ENCODE peak calls at places on chromosomes 1 and 21, in four cellular contexts. One of them, this sample, is unnamed.

GRCh38 chr1:36805979-36806640 is 228.2 kb downstream of the GRIK3 start:
- DNase-seq in left lung: no peak
- DNase-seq in pancreas: no peak
- DNase-seq in PC-3: no peak
- DNase-seq in this sample: no peak

GRCh38 chr1:245105815-245106410 is 48.9 kb upstream of the KIF26B start:
- DNase-seq in left lung: no peak
- DNase-seq in pancreas: no peak
- DNase-seq in PC-3: peak; percentile 26
- DNase-seq in this sample: peak; percentile 25

GRCh38 chr21:29508311-29508710 is 209.6 kb downstream of the BACH1 start:
- DNase-seq in left lung: no peak
- DNase-seq in pancreas: no peak
- DNase-seq in PC-3: no peak
- DNase-seq in this sample: no peak

GRCh38 chr1:222820159-222820732 is 5.4 kb downstream of the DISP1 start:
- DNase-seq in left lung: no peak
- DNase-seq in pancreas: no peak
- DNase-seq in PC-3: no peak
- DNase-seq in this sample: peak; percentile 62

GRCh38 chr1:1924849-1925248 is 5.8 kb upstream of the TMEM52 start:
- DNase-seq in left lung: no peak
- DNase-seq in pancreas: no peak
- DNase-seq in PC-3: no peak
- DNase-seq in this sample: no peak

GRCh38 chr21:33419538-33420123 is 16.4 kb downstream of the IFNGR2 start:
- DNase-seq in left lung: no peak
- DNase-seq in pancreas: no peak
- DNase-seq in PC-3: peak; percentile 73
- DNase-seq in this sample: peak; percentile 96

GRCh38 chr1:56073614-56074356 is 505.6 kb downstream of the PLPP3 start:
- DNase-seq in left lung: no peak
- DNase-seq in pancreas: no peak
- DNase-seq in PC-3: no peak
- DNase-seq in this sample: peak; percentile 95

GRCh38 chr21:34988139-34988538 is 61.0 kb downstream of the RUNX1 start:
- DNase-seq in left lung: no peak
- DNase-seq in pancreas: no peak
- DNase-seq in PC-3: no peak
- DNase-seq in this sample: no peak

GRCh38 chr1:233543338-233544255 is 70.3 kb upstream of the KCNK1 start:
- DNase-seq in left lung: no peak
- DNase-seq in pancreas: no peak
- DNase-seq in PC-3: peak; percentile 98
- DNase-seq in this sample: peak; percentile 98

GRCh38 chr1:10104844-10105243 is 72.1 kb downstream of the UBE4B start:
- DNase-seq in left lung: no peak
- DNase-seq in pancreas: no peak
- DNase-seq in PC-3: no peak
- DNase-seq in this sample: no peak

GRCh38 chr21:35316933-35317332 is 267.8 kb upstream of the RUNX1 start:
- DNase-seq in left lung: no peak
- DNase-seq in pancreas: no peak
- DNase-seq in PC-3: no peak
- DNase-seq in this sample: no peak

GRCh38 chr1:52867060-52867845 is 24.7 kb downstream of the ZYG11A start:
- DNase-seq in left lung: no peak
- DNase-seq in pancreas: no peak
- DNase-seq in PC-3: peak; percentile 8
- DNase-seq in this sample: no peak

GRCh38 chr1:162213281-162213909 is 143.9 kb downstream of the NOS1AP start:
- DNase-seq in left lung: peak; percentile 64
- DNase-seq in pancreas: peak; percentile 74
- DNase-seq in PC-3: peak; percentile 94
- DNase-seq in this sample: peak; percentile 10

GRCh38 chr1:184753608-184754478 is 815 bp downstream of the EDEM3 start:
- DNase-seq in left lung: peak; percentile 89
- DNase-seq in pancreas: peak; percentile 77
- DNase-seq in PC-3: peak; percentile 1
- DNase-seq in this sample: peak; percentile 26

GRCh38 chr21:42796327-42797062 is 82.8 kb downstream of the WDR4 start:
- DNase-seq in left lung: no peak
- DNase-seq in pancreas: no peak
- DNase-seq in PC-3: no peak
- DNase-seq in this sample: no peak

GRCh38 chr21:28828981-28829380 is 163.7 kb downstream of the LTN1 start:
- DNase-seq in left lung: no peak
- DNase-seq in pancreas: no peak
- DNase-seq in PC-3: no peak
- DNase-seq in this sample: no peak

GRCh38 chr1:241591317-241591716 is 48.9 kb downstream of the CHML start:
- DNase-seq in left lung: no peak
- DNase-seq in pancreas: no peak
- DNase-seq in PC-3: peak; percentile 99
- DNase-seq in this sample: peak; percentile 19

GRCh38 chr1:227883641-227884301 is 64.0 kb downstream of the WNT9A start:
- DNase-seq in left lung: peak; percentile 53
- DNase-seq in pancreas: no peak
- DNase-seq in PC-3: no peak
- DNase-seq in this sample: no peak

GRCh38 chr1:167175901-167176300 is 44.8 kb upstream of the POU2F1 start:
- DNase-seq in left lung: no peak
- DNase-seq in pancreas: no peak
- DNase-seq in PC-3: peak; percentile 49
- DNase-seq in this sample: peak; percentile 30

GRCh38 chr1:24021403-24022266 is 41.5 kb upstream of the SRSF10 start:
- DNase-seq in left lung: no peak
- DNase-seq in pancreas: no peak
- DNase-seq in PC-3: no peak
- DNase-seq in this sample: no peak

GRCh38 chr1:225746361-225747179 is 31.1 kb upstream of the SRP9 start:
- DNase-seq in left lung: no peak
- DNase-seq in pancreas: peak; percentile 77
- DNase-seq in PC-3: peak; percentile 95
- DNase-seq in this sample: peak; percentile 93

GRCh38 chr1:109502368-109502851 is 7.1 kb downstream of the AMIGO1 start:
- DNase-seq in left lung: no peak
- DNase-seq in pancreas: no peak
- DNase-seq in PC-3: no peak
- DNase-seq in this sample: no peak

DNA sequence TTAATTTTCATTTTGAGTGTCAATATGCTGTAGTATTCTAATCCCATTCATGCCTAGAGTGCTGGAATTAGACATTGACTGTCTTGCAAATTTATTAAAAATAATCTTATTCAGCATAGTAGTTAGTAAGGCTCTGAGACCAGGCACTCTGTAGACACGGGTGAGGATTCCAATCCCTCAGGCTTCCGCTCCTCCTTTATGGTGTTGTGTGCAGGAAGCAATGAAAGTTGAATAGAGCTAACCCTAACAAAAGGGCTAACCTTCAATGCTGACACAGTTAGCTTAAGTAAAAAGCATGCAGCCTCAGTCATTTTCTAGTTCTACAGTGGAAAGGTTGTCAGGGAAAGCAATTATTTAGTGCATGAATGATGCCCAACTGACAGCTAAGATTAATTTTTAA is 199.6 kb upstream of the SGIP1 start:
- DNase-seq in left lung: no peak
- DNase-seq in pancreas: no peak
- DNase-seq in PC-3: no peak
- DNase-seq in this sample: no peak
- H3K4me3 ChIP-seq in left lung: peak overlapping the region; percentile 5
- H3K4me3 ChIP-seq in pancreas: no peak overlapping the region
- H3K4me3 ChIP-seq in PC-3: no peak overlapping the region
- H3K4me3 ChIP-seq in this sample: no peak overlapping the region

DNA sequence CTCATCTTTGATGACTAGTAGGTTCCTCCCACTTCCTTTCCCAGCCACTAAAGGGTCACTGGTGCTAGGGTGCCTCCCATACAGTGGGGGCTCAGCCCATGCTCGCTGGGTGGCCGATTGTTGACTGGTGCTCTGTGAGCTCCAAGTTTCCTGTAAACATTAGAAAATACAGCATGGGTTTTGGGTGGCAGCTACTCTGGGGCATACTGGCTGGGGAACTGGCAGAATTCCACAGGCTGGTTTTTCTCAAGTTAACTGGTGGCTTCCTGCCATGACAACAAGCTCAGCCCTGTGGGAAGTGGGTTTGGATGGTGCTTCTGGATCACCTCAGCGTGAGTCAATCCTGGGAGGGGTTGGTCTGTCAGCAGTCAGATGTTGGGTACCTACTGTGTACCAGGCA is 28.7 kb upstream of the CRNN start:
- DNase-seq in left lung: no peak
- DNase-seq in pancreas: no peak
- DNase-seq in PC-3: peak; percentile 59
- DNase-seq in this sample: peak; percentile 36
- H3K4me3 ChIP-seq in left lung: no peak overlapping the region
- H3K4me3 ChIP-seq in pancreas: no peak overlapping the region
- H3K4me3 ChIP-seq in PC-3: no peak overlapping the region
- H3K4me3 ChIP-seq in this sample: no peak overlapping the region

GRCh38 chr1:16213013-16213412 is 561 bp upstream of the ARHGEF19 start:
- DNase-seq in left lung: peak; percentile 16
- DNase-seq in pancreas: no peak
- DNase-seq in PC-3: no peak
- DNase-seq in this sample: no peak

GRCh38 chr1:16218014-16218673 is 5.7 kb upstream of the ARHGEF19 start:
- DNase-seq in left lung: peak; percentile 79
- DNase-seq in pancreas: no peak
- DNase-seq in PC-3: no peak
- DNase-seq in this sample: no peak

GRCh38 chr1:16218674-16219071 is 6.2 kb upstream of the ARHGEF19 start:
- DNase-seq in left lung: no peak
- DNase-seq in pancreas: no peak
- DNase-seq in PC-3: no peak
- DNase-seq in this sample: no peak

GRCh38 chr1:16217061-16217785 is 4.8 kb upstream of the ARHGEF19 start:
- DNase-seq in left lung: peak; percentile 100
- DNase-seq in pancreas: peak; percentile 98
- DNase-seq in PC-3: peak; percentile 97
- DNase-seq in this sample: peak; percentile 94

GRCh38 chr1:16215882-16216753 is 3.7 kb upstream of the ARHGEF19 start:
- DNase-seq in left lung: peak; percentile 88
- DNase-seq in pancreas: peak; percentile 80
- DNase-seq in PC-3: peak; percentile 82
- DNase-seq in this sample: peak; percentile 76
- H3K4me3 ChIP-seq in left lung: peak overlapping the region; percentile 41
- H3K4me3 ChIP-seq in pancreas: peak overlapping the region; percentile 29
- H3K4me3 ChIP-seq in PC-3: peak overlapping the region; percentile 68
- H3K4me3 ChIP-seq in this sample: peak overlapping the region; percentile 43

DNA sequence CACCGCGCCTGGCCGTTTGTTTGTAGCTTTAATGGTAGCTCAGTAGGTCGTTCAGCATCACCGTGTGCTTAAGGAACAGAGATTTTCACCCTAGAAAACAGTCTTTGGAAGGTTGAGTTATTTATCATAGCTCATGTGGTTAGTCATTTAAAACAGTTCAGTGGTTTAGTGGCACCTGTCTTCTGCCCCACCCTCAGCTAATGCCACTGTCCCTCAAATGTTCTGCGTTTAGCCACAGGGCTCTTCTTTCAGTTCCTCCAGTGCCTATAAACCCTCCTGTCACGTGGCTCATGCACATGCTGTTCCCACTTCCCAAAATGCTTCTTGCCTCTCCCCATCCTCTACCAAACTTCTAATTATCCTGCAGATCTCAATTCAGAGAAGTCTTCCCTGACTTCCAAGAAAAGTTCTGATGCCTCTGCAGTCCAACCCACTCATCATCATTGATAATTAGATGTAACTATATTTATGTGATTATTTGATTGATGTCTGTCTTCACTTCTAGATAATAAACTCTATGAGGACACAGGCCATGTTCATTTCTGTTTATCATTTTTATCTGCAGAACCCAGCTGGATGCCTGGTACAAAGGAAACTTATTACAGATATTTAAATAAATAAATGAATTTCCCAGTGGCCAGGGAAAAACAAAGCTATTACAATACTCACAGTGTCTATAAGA is 14.4 kb upstream of the DIPK1A start:
- DNase-seq in left lung: no peak
- DNase-seq in pancreas: no peak
- DNase-seq in PC-3: no peak
- DNase-seq in this sample: no peak
- H3K4me3 ChIP-seq in left lung: no peak overlapping the region
- H3K4me3 ChIP-seq in pancreas: no peak overlapping the region
- H3K4me3 ChIP-seq in PC-3: no peak overlapping the region
- H3K4me3 ChIP-seq in this sample: no peak overlapping the region

GRCh38 chr1:205456868-205457724 is 1.3 kb upstream of the BLACAT1 start:
- DNase-seq in left lung: peak; percentile 79
- DNase-seq in pancreas: no peak
- DNase-seq in PC-3: no peak
- DNase-seq in this sample: no peak
- H3K4me3 ChIP-seq in left lung: no peak overlapping the region
- H3K4me3 ChIP-seq in pancreas: peak overlapping the region; percentile 5
- H3K4me3 ChIP-seq in PC-3: peak overlapping the region; percentile 59
- H3K4me3 ChIP-seq in this sample: no peak overlapping the region